ENCODE peak calls at places on chromosomes 5 and 9, in nine cellular contexts. M is thoracic aorta, R is pancreas, U is left ventricle myocardium inferior, O is right lobe of liver, V is psoas muscle, S is adrenal gland, H is foreskin keratinocyte, Z is H1. L is an unnamed sample. For H3K27me3, the result is how much of the 10 kb centered on the place peaks cover.

GRCh38 chr5:126456217-126456616 is 33.0 kb downstream of the GRAMD2B start:
- DNase-seq in M (no peak), R (no peak), U (no peak), O (no peak), V (no peak), S (no peak), H (no peak), Z (no peak), L (no peak)

GRCh38 chr5:97115932-97116331 is 26.5 kb downstream of the LIX1 start:
- DNase-seq in M (no peak), R (no peak), U (peak), O (no peak), V (no peak), S (no peak), H (no peak), Z (no peak), L (no peak)

GRCh38 chr5:67774153-67774552 is 441.4 kb upstream of the PIK3R1 start:
- DNase-seq in M (no peak), R (no peak), U (no peak), O (no peak), V (no peak), S (no peak), H (no peak), Z (no peak), L (no peak)

GRCh38 chr9:126407125-126407870 is 80.7 kb downstream of the MVB12B start:
- DNase-seq in M (no peak), R (no peak), U (no peak), O (peak), V (no peak), S (no peak), H (no peak), Z (no peak), L (no peak)

GRCh38 chr5:15008476-15008875 is 136.9 kb upstream of the ANKH start:
- DNase-seq in M (peak), R (peak), U (peak), O (peak), V (peak), S (peak), H (peak), Z (no peak), L (peak)

GRCh38 chr9:34869390-34869789 is 88.7 kb upstream of the PHF24 start:
- DNase-seq in M (no peak), R (no peak), U (no peak), O (no peak), V (no peak), S (no peak), H (peak), Z (no peak), L (no peak)

GRCh38 chr5:154524846-154525245 is 46.8 kb upstream of the HAND1 start:
- DNase-seq in M (no peak), R (no peak), U (no peak), O (no peak), V (no peak), S (no peak), H (peak), Z (no peak), L (no peak)

GRCh38 chr9:118170032-118170955 is 466.1 kb downstream of the TLR4 start:
- DNase-seq in M (no peak), R (peak), U (no peak), O (peak), V (peak), S (peak), H (peak), Z (peak), L (peak)

GRCh38 chr9:123761905-123762605 is 167.9 kb downstream of the DENND1A start:
- DNase-seq in M (no peak), R (no peak), U (no peak), O (no peak), V (no peak), S (no peak), H (no peak), Z (no peak), L (no peak)

GRCh38 chr5:68533051-68533450 is 317.5 kb downstream of the PIK3R1 start:
- DNase-seq in M (no peak), R (no peak), U (no peak), O (no peak), V (no peak), S (no peak), H (no peak), Z (no peak), L (no peak)

GRCh38 chr9:136394312-136395305 is 5.4 kb downstream of the SNAPC4 start:
- DNase-seq in M (no peak), R (no peak), U (no peak), O (no peak), V (peak), S (no peak), H (no peak), Z (no peak), L (no peak)

GRCh38 chr5:29218138-29218537 is 1975.3 kb upstream of the CDH6 start:
- DNase-seq in M (no peak), R (no peak), U (no peak), O (no peak), V (no peak), S (no peak), H (peak), Z (no peak), L (no peak)

GRCh38 chr9:93669958-93670207 is 93.5 kb downstream of the PHF2 start:
- DNase-seq in M (no peak), R (no peak), U (no peak), O (no peak), V (no peak), S (no peak), H (no peak), Z (no peak), L (no peak)

GRCh38 chr9:94827584-94828304 is 101.2 kb downstream of the AOPEP start:
- DNase-seq in M (no peak), R (no peak), U (no peak), O (peak), V (no peak), S (no peak), H (no peak), Z (no peak), L (no peak)

GRCh38 chr9:117718085-117718484 is 13.9 kb downstream of the TLR4 start:
- DNase-seq in M (no peak), R (no peak), U (no peak), O (no peak), V (no peak), S (no peak), H (no peak), Z (no peak), L (no peak)

GRCh38 chr9:113222482-113222841 is 1.1 kb downstream of the SLC31A1 start:
- DNase-seq in M (no peak), R (no peak), U (no peak), O (peak), V (no peak), S (no peak), H (peak), Z (no peak), L (no peak)

GRCh38 chr9:3517377-3518048 is 8.3 kb downstream of the RFX3 start:
- DNase-seq in M (no peak), R (no peak), U (no peak), O (no peak), V (no peak), S (no peak), H (no peak), Z (no peak), L (no peak)

GRCh38 chr5:114296191-114296590 is 65.7 kb upstream of the KCNN2 start:
- DNase-seq in M (no peak), R (no peak), U (no peak), O (no peak), V (no peak), S (no peak), H (no peak), Z (no peak), L (no peak)

GRCh38 chr9:134474058-134474370 is 147.8 kb downstream of the RXRA start:
- DNase-seq in M (no peak), R (no peak), U (peak), O (no peak), V (no peak), S (peak), H (no peak), Z (no peak), L (no peak)

GRCh38 chr9:137441289-137441934 is at the start of gene ENTPD8:
- DNase-seq in M (no peak), R (peak), U (no peak), O (peak), V (peak), S (no peak), H (no peak), Z (no peak), L (no peak)

GRCh38 chr5:73822989-73823339 is 197.0 kb downstream of the ARHGEF28 start:
- DNase-seq in M (no peak), R (peak), U (no peak), O (no peak), V (no peak), S (no peak), H (peak), Z (no peak), L (no peak)

GRCh38 chr9:95724253-95724991 is 151.1 kb upstream of the ERCC6L2 start:
- DNase-seq in M (no peak), R (no peak), U (no peak), O (no peak), V (no peak), S (no peak), H (no peak), Z (no peak), L (no peak)

GRCh38 chr9:70595211-70595610 is 180.8 kb upstream of the KLF9 start:
- DNase-seq in M (no peak), R (no peak), U (no peak), O (no peak), V (no peak), S (no peak), H (no peak), Z (no peak), L (no peak)

GRCh38 chr5:17429353-17429752 is 68.7 kb upstream of the TAF11L2 start:
- DNase-seq in M (no peak), R (no peak), U (no peak), O (no peak), V (no peak), S (no peak), H (peak), Z (no peak), L (no peak)

GRCh38 chr9:104177676-104178075 is 83.6 kb downstream of the SMC2 start:
- DNase-seq in M (no peak), R (no peak), U (no peak), O (no peak), V (no peak), S (no peak), H (no peak), Z (no peak), L (no peak)

GRCh38 chr5:110651507-110651906 is 75.0 kb downstream of the TMEM232 start:
- DNase-seq in M (no peak), R (no peak), U (no peak), O (no peak), V (no peak), S (no peak), H (no peak), Z (no peak), L (no peak)

GRCh38 chr9:121266906-121267650 is 884 bp upstream of the GSN start:
- DNase-seq in M (no peak), R (no peak), U (peak), O (no peak), V (no peak), S (no peak), H (no peak), Z (no peak), L (no peak)
- H3K27ac ChIP-seq in M (peak), R (peak), U (peak), O (no peak), V (peak), S (no peak), H (peak), Z (no peak), L (peak)

GRCh38 chr5:142330444-142330843 is 5.6 kb upstream of the SPRY4 start:
- DNase-seq in M (no peak), R (no peak), U (no peak), O (no peak), V (no peak), S (no peak), H (no peak), Z (no peak), L (no peak)
- H3K27me3 ChIP-seq in M (under half), R (under half), U (under half), O (under half), V (under half), S (under half), H (under half), Z (under half), L (under half)

DNA sequence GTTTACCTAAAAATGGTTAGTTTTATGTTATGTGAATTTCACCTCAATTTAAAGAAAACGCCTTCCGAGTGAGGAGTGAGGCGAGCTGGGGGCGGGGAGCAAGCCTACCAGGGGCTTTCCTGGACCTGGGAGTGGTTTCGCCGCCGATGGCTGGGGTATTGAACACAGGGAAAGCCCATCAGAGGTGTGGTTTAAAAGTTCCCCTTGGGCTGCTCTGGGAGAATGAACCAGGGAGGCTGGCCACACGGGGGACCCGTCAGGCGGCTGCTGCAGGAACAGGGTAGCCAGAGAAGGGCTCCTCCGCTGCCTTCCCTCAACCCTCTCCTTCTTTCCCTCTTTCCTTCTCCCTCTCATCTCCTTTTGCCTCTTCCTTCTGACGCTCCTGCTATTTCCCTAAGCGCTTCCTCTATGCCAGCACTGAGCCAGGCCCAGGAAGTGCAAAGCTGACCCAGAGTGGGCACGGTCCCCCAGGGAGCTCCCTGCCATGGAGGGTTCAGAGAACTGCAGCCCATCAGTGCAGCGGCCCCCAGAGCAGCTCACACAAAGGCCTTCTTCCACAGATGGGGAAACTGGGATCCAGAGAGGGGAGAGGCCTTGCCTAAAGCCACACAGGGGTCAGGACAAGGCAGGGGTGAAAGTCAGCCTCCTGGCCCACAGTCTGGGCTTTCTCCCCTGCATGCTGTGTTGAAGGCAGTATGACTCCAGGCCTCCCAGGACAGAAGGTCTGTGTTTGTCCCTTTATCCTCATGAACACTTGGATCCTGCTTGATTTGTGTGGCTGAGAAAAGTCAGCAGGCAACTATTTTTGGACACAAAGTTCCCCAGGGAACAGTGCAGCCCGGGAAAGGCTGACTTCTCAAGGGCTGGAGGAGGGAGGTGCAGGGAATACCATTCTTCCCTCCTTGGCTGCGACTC is 4.6 kb downstream of the AKNA start:
- DNase-seq in M (no peak), R (no peak), U (no peak), O (no peak), V (no peak), S (no peak), H (no peak), Z (no peak), L (no peak)
- TF ChIP-seq CTCF in M (no peak), R (no peak), U (peak), O (no peak), V (no peak), S (no peak), H (no peak), Z (peak), L (no peak)

GRCh38 chr9:92325269-92325990 is at the start of the genes CENPP and NOL8:
- DNase-seq in M (peak), R (peak), U (peak), O (peak), V (peak), S (peak), H (peak), Z (peak), L (peak)

GRCh38 chr9:92327283-92327850 is 1.6 kb downstream of the CENPP start:
- DNase-seq in M (no peak), R (no peak), U (no peak), O (no peak), V (no peak), S (no peak), H (peak), Z (no peak), L (no peak)

GRCh38 chr9:92324451-92324850 is 699 bp downstream of the NOL8 start:
- DNase-seq in M (no peak), R (no peak), U (no peak), O (no peak), V (no peak), S (no peak), H (no peak), Z (no peak), L (no peak)

GRCh38 chr9:92324889-92325268 is 271 bp downstream of the NOL8 start:
- DNase-seq in M (no peak), R (no peak), U (no peak), O (no peak), V (no peak), S (no peak), H (no peak), Z (no peak), L (no peak)

GRCh38 chr9:92325991-92326500 is 293 bp downstream of the CENPP start:
- DNase-seq in M (no peak), R (peak), U (no peak), O (no peak), V (no peak), S (no peak), H (peak), Z (no peak), L (no peak)
- H3K27ac ChIP-seq in M (peak), R (peak), U (peak), O (peak), V (peak), S (peak), H (peak), Z (peak), L (peak)

GRCh38 chr5:1886634-1887399 is 4.1 kb upstream of the IRX4 start:
- DNase-seq in M (no peak), R (no peak), U (no peak), O (no peak), V (no peak), S (no peak), H (no peak), Z (no peak), L (no peak)
- H3K27me3 ChIP-seq in M (under half), R (under half), U (half or more), O (under half), V (under half), S (half or more), H (under half), Z (half or more), L (half or more)

GRCh38 chr5:135203593-135204036 is 169.6 kb upstream of the PITX1 start:
- DNase-seq in M (no peak), R (no peak), U (no peak), O (no peak), V (no peak), S (no peak), H (no peak), Z (no peak), L (no peak)
- TF ChIP-seq CTCF in M (peak), R (no peak), U (peak), O (no peak), V (peak), S (peak), H (peak), Z (peak), L (no peak)

GRCh38 chr5:123845356-123846100 is 333.6 kb downstream of the CSNK1G3 start:
- DNase-seq in M (no peak), R (no peak), U (no peak), O (no peak), V (no peak), S (no peak), H (no peak), Z (no peak), L (no peak)
- H3K27ac ChIP-seq in M (no peak), R (peak), U (peak), O (no peak), V (no peak), S (no peak), H (no peak), Z (no peak), L (no peak)

DNA sequence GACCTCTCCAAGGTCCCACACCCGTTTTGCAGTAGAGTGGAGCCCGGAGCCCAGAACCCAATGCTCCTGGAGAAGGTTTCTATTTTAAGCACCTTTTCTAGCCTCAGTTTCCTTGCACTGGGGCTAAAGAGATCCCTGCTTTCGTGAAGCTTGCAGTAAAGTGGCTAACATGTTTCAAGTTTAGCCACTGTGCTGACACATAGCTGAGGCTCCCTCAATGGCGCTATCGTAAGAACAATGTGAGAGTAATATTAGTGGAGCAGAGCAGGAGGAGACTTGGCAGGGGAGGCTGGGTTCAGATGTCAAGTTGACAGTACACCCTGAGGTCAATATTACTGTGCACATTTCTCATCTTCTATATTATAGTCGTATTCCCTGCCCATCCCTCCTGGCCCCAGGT is 7.9 kb downstream of the CTXN3 start:
- DNase-seq in M (no peak), R (no peak), U (no peak), O (no peak), V (no peak), S (no peak), H (no peak), Z (no peak), L (no peak)
- H3K27me3 ChIP-seq in M (under half), R (under half), U (under half), O (under half), V (under half), S (under half), H (under half), Z (under half), L (under half)

GRCh38 chr5:169195601-169196000 is 105.3 kb downstream of the SLIT3 start:
- DNase-seq in M (no peak), R (no peak), U (no peak), O (no peak), V (no peak), S (no peak), H (no peak), Z (no peak), L (no peak)

GRCh38 chr5:169200086-169200778 is 100.7 kb downstream of the SLIT3 start:
- DNase-seq in M (no peak), R (no peak), U (no peak), O (no peak), V (no peak), S (no peak), H (no peak), Z (no peak), L (no peak)

GRCh38 chr5:169201597-169201996 is 99.3 kb downstream of the SLIT3 start:
- DNase-seq in M (no peak), R (no peak), U (no peak), O (no peak), V (no peak), S (no peak), H (no peak), Z (no peak), L (no peak)

GRCh38 chr5:169196059-169196458 is 104.9 kb downstream of the SLIT3 start:
- DNase-seq in M (no peak), R (no peak), U (no peak), O (no peak), V (no peak), S (no peak), H (no peak), Z (no peak), L (no peak)

DNA sequence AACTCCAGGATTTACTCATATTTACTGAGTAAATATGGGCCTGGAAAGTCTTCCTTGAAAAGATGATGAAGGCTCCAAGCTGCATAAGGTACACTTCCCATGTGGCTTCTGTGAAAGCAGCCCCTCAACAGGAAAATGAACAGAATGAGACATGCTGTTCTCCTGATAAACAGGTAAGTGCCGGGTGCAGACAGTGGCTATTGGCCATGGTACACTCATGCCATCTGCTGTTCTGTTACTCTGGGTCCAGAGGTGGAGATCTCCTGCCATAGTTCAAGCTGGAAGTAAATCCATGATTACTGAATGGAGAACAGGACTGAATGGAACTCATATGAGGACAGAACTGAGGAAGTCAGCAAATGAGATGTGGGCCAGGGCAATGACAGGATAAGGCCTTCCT is 103.6 kb downstream of the SLIT3 start:
- DNase-seq in M (no peak), R (no peak), U (no peak), O (no peak), V (no peak), S (peak), H (peak), Z (no peak), L (no peak)
- TF ChIP-seq CTCF in M (peak), R (no peak), U (peak), O (no peak), V (no peak), S (peak), H (peak), Z (peak), L (no peak)

GRCh38 chr5:177458912-177459350 is 12.3 kb downstream of the PRR7 start:
- DNase-seq in M (no peak), R (no peak), U (no peak), O (no peak), V (no peak), S (peak), H (no peak), Z (no peak), L (peak)

GRCh38 chr5:177458122-177458681 is 11.6 kb downstream of the PRR7 start:
- DNase-seq in M (no peak), R (no peak), U (no peak), O (no peak), V (no peak), S (no peak), H (no peak), Z (no peak), L (no peak)

GRCh38 chr5:177459357-177459756 is 12.7 kb downstream of the PRR7 start:
- DNase-seq in M (no peak), R (no peak), U (no peak), O (no peak), V (no peak), S (no peak), H (no peak), Z (no peak), L (no peak)

GRCh38 chr5:177462021-177462670 is 11.3 kb downstream of the DBN1 start:
- DNase-seq in M (no peak), R (no peak), U (peak), O (no peak), V (no peak), S (no peak), H (no peak), Z (no peak), L (no peak)

GRCh38 chr5:177459819-177460628 is 13.4 kb downstream of the DBN1 start:
- DNase-seq in M (no peak), R (no peak), U (no peak), O (no peak), V (no peak), S (no peak), H (no peak), Z (no peak), L (no peak)
- H3K27ac ChIP-seq in M (no peak), R (no peak), U (no peak), O (no peak), V (no peak), S (no peak), H (no peak), Z (no peak), L (no peak)